ENCODE peak calls at places on chromosome 21, in five cellular contexts. N is nephron progenitor cell; V is HS-27A; M is activated CD4-positive, alpha-beta T cell treated with anti-CD3 and anti-CD28 coated beads for 48 hours; X is ELR. B is an unnamed sample.

GRCh38 chr21:45994086-45994661 is 12.6 kb downstream of the COL6A1 start:
- DNase-seq in V (no peak), X (no peak), M (peak), N (peak), B (no peak)

GRCh38 chr21:31923756-31924155 is 50.9 kb downstream of the HUNK start:
- DNase-seq in N (no peak), M (no peak), X (no peak), V (no peak), B (no peak)

GRCh38 chr21:45576838-45577737 is 34.8 kb upstream of the SLC19A1 start:
- DNase-seq in V (no peak), M (no peak), X (no peak), N (no peak), B (no peak)

GRCh38 chr21:17818158-17819113 is 720 bp downstream of the C21orf91 start:
- DNase-seq in V (no peak), M (peak), X (peak), N (peak), B (no peak)

GRCh38 chr21:21612446-21612845 is 614.2 kb downstream of the NCAM2 start:
- DNase-seq in M (no peak), N (no peak), X (peak), V (peak), B (peak)

GRCh38 chr21:44507673-44508425 is 32.1 kb downstream of the KRTAP10-1 start:
- DNase-seq in X (no peak), M (no peak), V (no peak), N (no peak), B (no peak)

GRCh38 chr21:42844411-42845113 is 34.8 kb downstream of the WDR4 start:
- DNase-seq in N (no peak), X (no peak), M (no peak), V (no peak), B (no peak)

GRCh38 chr21:29290245-29290644 is 8.5 kb upstream of the BACH1 start:
- DNase-seq in N (no peak), V (no peak), M (no peak), X (no peak), B (no peak)

GRCh38 chr21:43332872-43333300 is 94.0 kb downstream of the SIK1 start:
- DNase-seq in V (no peak), X (peak), N (no peak), M (no peak), B (no peak)

GRCh38 chr21:40841524-40842196 is 5.3 kb downstream of the DSCAM start:
- DNase-seq in N (peak), V (no peak), M (peak), X (peak), B (peak)

GRCh38 chr21:29436143-29436542 is 137.4 kb downstream of the BACH1 start:
- DNase-seq in X (no peak), M (peak), N (no peak), V (no peak), B (no peak)

GRCh38 chr21:43902441-43902840 is 37.4 kb downstream of the AGPAT3 start:
- DNase-seq in M (no peak), X (no peak), N (no peak), V (no peak), B (no peak)

GRCh38 chr21:21860888-21861287 is 862.7 kb downstream of the NCAM2 start:
- DNase-seq in N (no peak), M (no peak), V (no peak), X (peak), B (no peak)

GRCh38 chr21:37986000-37986399 is 69.7 kb upstream of the KCNJ6 start:
- DNase-seq in M (no peak), X (no peak), V (no peak), N (no peak), B (no peak)

GRCh38 chr21:38486221-38486620 is 12.1 kb downstream of the ERG start:
- DNase-seq in M (no peak), N (no peak), X (peak), V (no peak), B (peak)

GRCh38 chr21:43984905-43985689 is 27.0 kb upstream of the TRAPPC10 start:
- DNase-seq in V (no peak), M (peak), N (no peak), X (peak), B (no peak)

GRCh38 chr21:17611414-17612022 is 1.2 kb downstream of the BTG3 start:
- DNase-seq in M (peak), N (peak), V (peak), X (peak), B (peak)

GRCh38 chr21:39582749-39583148 is 30.0 kb upstream of the B3GALT5 start:
- DNase-seq in V (no peak), X (no peak), N (no peak), M (no peak), B (no peak)

GRCh38 chr21:21714396-21714795 is 716.2 kb downstream of the NCAM2 start:
- DNase-seq in X (peak), M (no peak), N (no peak), V (peak), B (no peak)

GRCh38 chr21:16533692-16534407 is 804.1 kb downstream of the USP25 start:
- DNase-seq in V (no peak), M (no peak), N (no peak), X (no peak), B (no peak)

GRCh38 chr21:42527489-42528158 is 14.0 kb downstream of the SLC37A1 start:
- DNase-seq in N (no peak), M (peak), X (no peak), V (no peak), B (no peak)

GRCh38 chr21:42525228-42525604 is 11.6 kb downstream of the SLC37A1 start:
- DNase-seq in X (no peak), N (no peak), V (no peak), M (no peak), B (no peak)

GRCh38 chr21:42524341-42525227 is 10.9 kb downstream of the SLC37A1 start:
- DNase-seq in X (peak), V (no peak), N (peak), M (peak), B (no peak)

GRCh38 chr21:31597683-31598082 is 61.8 kb upstream of the SOD1 start:
- DNase-seq in N (no peak), M (no peak), V (no peak), X (no peak), B (no peak)

GRCh38 chr21:28936036-28936435 is 56.6 kb downstream of the LTN1 start:
- DNase-seq in N (no peak), X (no peak), M (no peak), V (no peak), B (no peak)

GRCh38 chr21:28699591-28700259 is 293.0 kb downstream of the LTN1 start:
- DNase-seq in V (no peak), X (no peak), M (no peak), N (no peak), B (no peak)

GRCh38 chr21:43189936-43190335 is 21.1 kb downstream of the CRYAA start:
- DNase-seq in V (no peak), M (no peak), N (no peak), X (no peak), B (no peak)

GRCh38 chr21:16426936-16427335 is 697.2 kb downstream of the USP25 start:
- DNase-seq in N (no peak), M (no peak), V (no peak), X (no peak), B (no peak)

B was measured in amniotic stem cell.